ENCODE peak calls at places on chromosomes 7 and 10, in seven cellular contexts. One of them, this sample, is unnamed.

GRCh38 chr10:107165007-107165406 is 501 bp upstream of the SORCS1 start:
- DNase-seq in A549: no peak
- DNase-seq in ovary: no peak
- DNase-seq in stomach: no peak
- DNase-seq in transverse colon: no peak
- DNase-seq in SK-N-SH: peak
- DNase-seq in H1: no peak
- DNase-seq in this sample: no peak

GRCh38 chr10:90857635-90858488 is at the start of gene HTR7:
- DNase-seq in A549: peak
- DNase-seq in ovary: peak
- DNase-seq in stomach: peak
- DNase-seq in transverse colon: peak
- DNase-seq in SK-N-SH: peak
- DNase-seq in H1: peak
- DNase-seq in this sample: peak

GRCh38 chr10:91410638-91411367 is 659 bp downstream of the HECTD2 start:
- DNase-seq in A549: no peak
- DNase-seq in ovary: no peak
- DNase-seq in stomach: no peak
- DNase-seq in transverse colon: no peak
- DNase-seq in SK-N-SH: peak
- DNase-seq in H1: no peak
- DNase-seq in this sample: no peak

GRCh38 chr7:102912742-102913141 is at the start of gene LRRC17:
- DNase-seq in A549: no peak
- DNase-seq in ovary: peak
- DNase-seq in stomach: no peak
- DNase-seq in transverse colon: no peak
- DNase-seq in SK-N-SH: no peak
- DNase-seq in H1: no peak
- DNase-seq in this sample: no peak

GRCh38 chr10:100482181-100482833 is 19.5 kb downstream of the WNT8B start:
- DNase-seq in A549: peak
- DNase-seq in ovary: peak
- DNase-seq in stomach: peak
- DNase-seq in transverse colon: peak
- DNase-seq in SK-N-SH: peak
- DNase-seq in H1: peak
- DNase-seq in this sample: peak

GRCh38 chr7:28658392-28658791 is 246.1 kb downstream of the CREB5 start:
- DNase-seq in A549: no peak
- DNase-seq in ovary: no peak
- DNase-seq in stomach: no peak
- DNase-seq in transverse colon: no peak
- DNase-seq in SK-N-SH: no peak
- DNase-seq in H1: no peak
- DNase-seq in this sample: no peak

GRCh38 chr10:95305606-95306385 is 15.0 kb upstream of the PDLIM1 start:
- DNase-seq in A549: peak
- DNase-seq in ovary: no peak
- DNase-seq in stomach: peak
- DNase-seq in transverse colon: no peak
- DNase-seq in SK-N-SH: no peak
- DNase-seq in H1: no peak
- DNase-seq in this sample: no peak

GRCh38 chr7:70598976-70599375 is 533.0 kb upstream of the GALNT17 start:
- DNase-seq in A549: peak
- DNase-seq in ovary: no peak
- DNase-seq in stomach: peak
- DNase-seq in transverse colon: peak
- DNase-seq in SK-N-SH: no peak
- DNase-seq in H1: no peak
- DNase-seq in this sample: no peak

GRCh38 chr7:44084695-44085094 is 2.4 kb upstream of the POLM start:
- DNase-seq in A549: no peak
- DNase-seq in ovary: no peak
- DNase-seq in stomach: no peak
- DNase-seq in transverse colon: no peak
- DNase-seq in SK-N-SH: no peak
- DNase-seq in H1: no peak
- DNase-seq in this sample: no peak

GRCh38 chr10:64007157-64007556 is 486.0 kb downstream of the REEP3 start:
- DNase-seq in A549: no peak
- DNase-seq in ovary: no peak
- DNase-seq in stomach: no peak
- DNase-seq in transverse colon: no peak
- DNase-seq in SK-N-SH: no peak
- DNase-seq in H1: no peak
- DNase-seq in this sample: no peak

GRCh38 chr10:78937388-78937787 is 131.4 kb upstream of the ZMIZ1 start:
- DNase-seq in A549: no peak
- DNase-seq in ovary: no peak
- DNase-seq in stomach: no peak
- DNase-seq in transverse colon: no peak
- DNase-seq in SK-N-SH: no peak
- DNase-seq in H1: no peak
- DNase-seq in this sample: no peak

GRCh38 chr7:96241834-96242233 is 80.1 kb downstream of the SLC25A13 start:
- DNase-seq in A549: no peak
- DNase-seq in ovary: no peak
- DNase-seq in stomach: no peak
- DNase-seq in transverse colon: no peak
- DNase-seq in SK-N-SH: no peak
- DNase-seq in H1: no peak
- DNase-seq in this sample: no peak

GRCh38 chr7:127189885-127190284 is 62.9 kb downstream of the GRM8 start:
- DNase-seq in A549: no peak
- DNase-seq in ovary: no peak
- DNase-seq in stomach: no peak
- DNase-seq in transverse colon: no peak
- DNase-seq in SK-N-SH: peak
- DNase-seq in H1: no peak
- DNase-seq in this sample: no peak

GRCh38 chr7:26397786-26398435 is 106.2 kb downstream of the SNX10 start:
- DNase-seq in A549: peak
- DNase-seq in ovary: no peak
- DNase-seq in stomach: no peak
- DNase-seq in transverse colon: peak
- DNase-seq in SK-N-SH: peak
- DNase-seq in H1: peak
- DNase-seq in this sample: no peak

GRCh38 chr10:76082956-76083355 is 651.5 kb downstream of the LRMDA start:
- DNase-seq in A549: peak
- DNase-seq in ovary: no peak
- DNase-seq in stomach: no peak
- DNase-seq in transverse colon: peak
- DNase-seq in SK-N-SH: no peak
- DNase-seq in H1: peak
- DNase-seq in this sample: no peak

GRCh38 chr7:47479821-47480575 is 101.9 kb downstream of the TNS3 start:
- DNase-seq in A549: no peak
- DNase-seq in ovary: no peak
- DNase-seq in stomach: no peak
- DNase-seq in transverse colon: peak
- DNase-seq in SK-N-SH: no peak
- DNase-seq in H1: no peak
- DNase-seq in this sample: no peak

GRCh38 chr7:55481126-55481525 is 91.2 kb downstream of the VOPP1 start:
- DNase-seq in A549: no peak
- DNase-seq in ovary: no peak
- DNase-seq in stomach: no peak
- DNase-seq in transverse colon: no peak
- DNase-seq in SK-N-SH: no peak
- DNase-seq in H1: peak
- DNase-seq in this sample: no peak

GRCh38 chr7:134184767-134185166 is 57.6 kb downstream of the LRGUK start:
- DNase-seq in A549: no peak
- DNase-seq in ovary: no peak
- DNase-seq in stomach: no peak
- DNase-seq in transverse colon: no peak
- DNase-seq in SK-N-SH: no peak
- DNase-seq in H1: no peak
- DNase-seq in this sample: no peak

GRCh38 chr7:151087247-151088018 is 1.2 kb downstream of the AGAP3 start:
- DNase-seq in A549: peak
- DNase-seq in ovary: peak
- DNase-seq in stomach: peak
- DNase-seq in transverse colon: peak
- DNase-seq in SK-N-SH: peak
- DNase-seq in H1: no peak
- DNase-seq in this sample: no peak
- H3K27ac ChIP-seq in A549: peak
- H3K27ac ChIP-seq in ovary: peak
- H3K27ac ChIP-seq in stomach: peak
- H3K27ac ChIP-seq in transverse colon: peak
- H3K27ac ChIP-seq in SK-N-SH: peak
- H3K27ac ChIP-seq in H1: no peak
- H3K27ac ChIP-seq in this sample: peak

GRCh38 chr10:3502606-3503005 is 282.4 kb downstream of the KLF6 start:
- DNase-seq in A549: peak
- DNase-seq in ovary: no peak
- DNase-seq in stomach: no peak
- DNase-seq in transverse colon: no peak
- DNase-seq in SK-N-SH: no peak
- DNase-seq in H1: no peak
- DNase-seq in this sample: no peak
- TF ChIP-seq EP300 in A549: no peak
- TF ChIP-seq EP300 in ovary: no peak
- TF ChIP-seq EP300 in stomach: no peak
- TF ChIP-seq EP300 in transverse colon: no peak
- TF ChIP-seq EP300 in SK-N-SH: no peak
- TF ChIP-seq EP300 in H1: no peak
- TF ChIP-seq EP300 in this sample: no peak

GRCh38 chr7:15707570-15707969 is 21.1 kb upstream of the MEOX2 start:
- DNase-seq in A549: no peak
- DNase-seq in ovary: no peak
- DNase-seq in stomach: no peak
- DNase-seq in transverse colon: no peak
- DNase-seq in SK-N-SH: no peak
- DNase-seq in H1: no peak
- DNase-seq in this sample: no peak
- H3K27ac ChIP-seq in A549: no peak
- H3K27ac ChIP-seq in ovary: no peak
- H3K27ac ChIP-seq in stomach: no peak
- H3K27ac ChIP-seq in transverse colon: no peak
- H3K27ac ChIP-seq in SK-N-SH: no peak
- H3K27ac ChIP-seq in H1: no peak
- H3K27ac ChIP-seq in this sample: no peak

GRCh38 chr10:118763202-118763988 is 8.6 kb upstream of the CACUL1 start:
- DNase-seq in A549: no peak
- DNase-seq in ovary: no peak
- DNase-seq in stomach: no peak
- DNase-seq in transverse colon: no peak
- DNase-seq in SK-N-SH: no peak
- DNase-seq in H1: no peak
- DNase-seq in this sample: no peak
- TF ChIP-seq EP300 in A549: no peak
- TF ChIP-seq EP300 in ovary: no peak
- TF ChIP-seq EP300 in stomach: no peak
- TF ChIP-seq EP300 in transverse colon: no peak
- TF ChIP-seq EP300 in SK-N-SH: no peak
- TF ChIP-seq EP300 in H1: no peak
- TF ChIP-seq EP300 in this sample: no peak

DNA sequence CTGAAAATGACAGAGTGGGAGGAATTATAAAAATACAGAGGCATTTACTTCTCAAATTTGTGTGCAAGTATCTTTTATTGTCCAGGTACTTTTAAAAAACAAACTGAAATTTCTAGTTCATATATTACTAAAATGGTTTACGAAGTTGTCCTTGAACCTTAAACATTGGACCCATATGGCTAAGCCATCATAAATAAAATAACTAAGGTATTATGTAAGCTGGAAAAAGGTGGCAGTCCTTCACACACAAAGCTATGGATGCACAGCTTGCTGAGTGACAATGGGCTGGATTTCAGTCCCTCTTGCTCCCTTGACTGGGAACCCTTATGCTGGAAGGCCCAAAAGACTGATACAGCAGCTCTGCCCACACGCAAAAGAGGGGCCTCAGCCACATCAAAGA is 66.1 kb downstream of the COBL start:
- DNase-seq in A549: no peak
- DNase-seq in ovary: no peak
- DNase-seq in stomach: no peak
- DNase-seq in transverse colon: no peak
- DNase-seq in SK-N-SH: no peak
- DNase-seq in H1: no peak
- DNase-seq in this sample: no peak
- H3K27ac ChIP-seq in A549: no peak
- H3K27ac ChIP-seq in ovary: no peak
- H3K27ac ChIP-seq in stomach: no peak
- H3K27ac ChIP-seq in transverse colon: peak
- H3K27ac ChIP-seq in SK-N-SH: no peak
- H3K27ac ChIP-seq in H1: no peak
- H3K27ac ChIP-seq in this sample: no peak

GRCh38 chr7:2018786-2019692 is 213.7 kb downstream of the MAD1L1 start:
- DNase-seq in A549: no peak
- DNase-seq in ovary: peak
- DNase-seq in stomach: no peak
- DNase-seq in transverse colon: peak
- DNase-seq in SK-N-SH: peak
- DNase-seq in H1: no peak
- DNase-seq in this sample: no peak
- TF ChIP-seq EP300 in A549: no peak
- TF ChIP-seq EP300 in ovary: no peak
- TF ChIP-seq EP300 in stomach: no peak
- TF ChIP-seq EP300 in transverse colon: no peak
- TF ChIP-seq EP300 in SK-N-SH: no peak
- TF ChIP-seq EP300 in H1: no peak
- TF ChIP-seq EP300 in this sample: no peak